ENCODE peak calls at places on chromosomes 16 and 17, in four cellular contexts. One of them, this sample, is unnamed.
A peak's percentile ranks its signal among the peaks of the same experiment; 100 is the strongest.

GRCh38 chr17:30605523-30605922 is 128.3 kb downstream of the GOSR1 start:
- DNase-seq in IMR-90: no peak
- DNase-seq in A549: no peak
- DNase-seq in stomach: no peak
- DNase-seq in this sample: no peak

GRCh38 chr17:74446551-74447500 is 14.9 kb downstream of the GPRC5C start:
- DNase-seq in IMR-90: no peak
- DNase-seq in A549: no peak
- DNase-seq in stomach: peak; percentile 87
- DNase-seq in this sample: no peak

GRCh38 chr16:68259421-68259820 is 4.9 kb upstream of the SLC7A6 start:
- DNase-seq in stomach: no peak
- DNase-seq in IMR-90: peak; percentile 13
- DNase-seq in A549: no peak
- DNase-seq in this sample: no peak

GRCh38 chr17:4531988-4532736 is 23.0 kb downstream of the MYBBP1A start:
- DNase-seq in IMR-90: no peak
- DNase-seq in stomach: no peak
- DNase-seq in A549: no peak
- DNase-seq in this sample: no peak

GRCh38 chr17:42774066-42774750 is 959 bp downstream of the VPS25 start:
- DNase-seq in stomach: no peak
- DNase-seq in A549: no peak
- DNase-seq in IMR-90: peak; percentile 55
- DNase-seq in this sample: no peak

GRCh38 chr16:47475786-47476185 is 14.7 kb downstream of the PHKB start:
- DNase-seq in IMR-90: peak; percentile 49
- DNase-seq in A549: no peak
- DNase-seq in stomach: no peak
- DNase-seq in this sample: no peak

GRCh38 chr17:50458290-50458689 is 10.4 kb downstream of the CHAD start:
- DNase-seq in A549: no peak
- DNase-seq in stomach: no peak
- DNase-seq in IMR-90: no peak
- DNase-seq in this sample: no peak

GRCh38 chr17:32503251-32504165 is 16.7 kb downstream of the CDK5R1 start:
- DNase-seq in IMR-90: no peak
- DNase-seq in stomach: no peak
- DNase-seq in A549: no peak
- DNase-seq in this sample: peak; percentile 36

GRCh38 chr17:62869885-62870580 is 61.9 kb upstream of the MARCHF10 start:
- DNase-seq in A549: no peak
- DNase-seq in stomach: no peak
- DNase-seq in IMR-90: peak; percentile 88
- DNase-seq in this sample: no peak

GRCh38 chr17:62790554-62790953 is 17.6 kb downstream of the MARCHF10 start:
- DNase-seq in A549: no peak
- DNase-seq in IMR-90: peak; percentile 93
- DNase-seq in stomach: no peak
- DNase-seq in this sample: no peak

GRCh38 chr16:26963109-26963508 is 103.6 kb upstream of the C16orf82 start:
- DNase-seq in A549: no peak
- DNase-seq in IMR-90: peak; percentile 36
- DNase-seq in stomach: no peak
- DNase-seq in this sample: peak; percentile 10

GRCh38 chr16:3726021-3726687 is 8.8 kb upstream of the TRAP1 start:
- DNase-seq in IMR-90: no peak
- DNase-seq in A549: no peak
- DNase-seq in stomach: no peak
- DNase-seq in this sample: no peak
- TF ChIP-seq POLR2A in IMR-90: no peak
- TF ChIP-seq POLR2A in A549: no peak
- TF ChIP-seq POLR2A in stomach: no peak
- TF ChIP-seq POLR2A in this sample: no peak

GRCh38 chr17:39671651-39672521 is 3.6 kb downstream of the PNMT start:
- DNase-seq in A549: peak; percentile 82
- DNase-seq in stomach: peak; percentile 57
- DNase-seq in IMR-90: peak; percentile 27
- DNase-seq in this sample: peak; percentile 67
- TF ChIP-seq CTCF in A549: peak; percentile 65
- TF ChIP-seq CTCF in stomach: no peak
- TF ChIP-seq CTCF in IMR-90: peak; percentile 66
- TF ChIP-seq CTCF in this sample: peak; percentile 71

GRCh38 chr17:27157898-27158297 is 136.0 kb upstream of the WSB1 start:
- DNase-seq in A549: no peak
- DNase-seq in IMR-90: no peak
- DNase-seq in stomach: no peak
- DNase-seq in this sample: no peak
- H3K9me3 ChIP-seq in A549: no peaks in the 10 kb centered on the region
- H3K9me3 ChIP-seq in IMR-90: no peaks in the 10 kb centered on the region
- H3K9me3 ChIP-seq in stomach: no peaks in the 10 kb centered on the region
- H3K9me3 ChIP-seq in this sample: peaks cover 3% of the 10 kb centered on the region

DNA sequence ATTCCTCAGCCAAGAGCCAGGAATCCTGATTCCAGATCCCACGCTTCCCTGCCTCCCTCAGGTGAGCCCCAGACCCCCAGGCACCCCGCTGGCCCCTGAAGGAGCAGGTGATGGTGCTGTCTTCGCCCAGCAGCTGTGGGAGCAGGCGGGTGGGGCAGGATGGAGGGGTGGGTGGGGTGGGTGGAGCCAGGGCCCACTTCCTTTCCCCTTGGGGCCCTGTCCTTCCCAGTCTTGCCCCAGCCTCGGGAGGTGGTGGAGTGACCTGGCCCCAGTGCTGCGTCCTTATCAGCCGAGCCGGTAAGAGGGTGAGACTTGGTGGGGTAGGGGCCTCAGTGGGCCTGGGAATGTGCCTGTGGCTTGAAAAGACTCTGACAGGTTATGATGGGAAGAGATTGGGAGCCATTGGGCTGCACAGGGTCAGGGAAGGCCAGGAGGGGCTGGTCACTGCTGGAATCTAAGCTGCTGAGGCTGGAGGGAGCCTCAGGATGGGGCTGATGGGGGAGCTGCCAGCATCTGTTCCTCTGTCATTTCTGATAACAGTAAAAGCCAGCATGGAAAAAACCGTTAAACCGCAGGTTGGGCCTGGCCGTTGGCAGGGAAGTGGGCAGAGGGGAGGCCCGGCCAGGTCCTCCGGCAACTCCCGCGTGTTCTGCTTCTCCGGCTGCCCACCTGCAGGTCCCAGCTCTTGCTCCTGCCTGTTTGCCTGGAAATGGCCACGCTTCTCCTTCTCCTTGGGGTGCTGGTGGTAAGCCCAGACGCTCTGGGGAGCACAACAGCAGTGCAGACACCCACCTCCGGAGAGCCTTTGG is at the start of gene SPN:
- DNase-seq in stomach: no peak
- DNase-seq in IMR-90: no peak
- DNase-seq in A549: no peak
- DNase-seq in this sample: peak; percentile 33
- TF ChIP-seq POLR2A in stomach: no peak
- TF ChIP-seq POLR2A in IMR-90: no peak
- TF ChIP-seq POLR2A in A549: no peak
- TF ChIP-seq POLR2A in this sample: no peak

GRCh38 chr17:72494576-72494975 is 373.8 kb downstream of the SOX9 start:
- DNase-seq in IMR-90: no peak
- DNase-seq in stomach: no peak
- DNase-seq in A549: no peak
- DNase-seq in this sample: no peak
- TF ChIP-seq CTCF in IMR-90: no peak
- TF ChIP-seq CTCF in stomach: no peak
- TF ChIP-seq CTCF in A549: no peak
- TF ChIP-seq CTCF in this sample: no peak

GRCh38 chr16:79728048-79728922 is 127.7 kb upstream of the MAF start:
- DNase-seq in stomach: no peak
- DNase-seq in A549: no peak
- DNase-seq in IMR-90: no peak
- DNase-seq in this sample: no peak

GRCh38 chr16:79726902-79727301 is 126.4 kb upstream of the MAF start:
- DNase-seq in stomach: no peak
- DNase-seq in IMR-90: no peak
- DNase-seq in A549: no peak
- DNase-seq in this sample: no peak

GRCh38 chr16:79728923-79729240 is 128.3 kb upstream of the MAF start:
- DNase-seq in A549: no peak
- DNase-seq in stomach: no peak
- DNase-seq in IMR-90: no peak
- DNase-seq in this sample: no peak

GRCh38 chr16:79721186-79721745 is 120.7 kb upstream of the MAF start:
- DNase-seq in stomach: no peak
- DNase-seq in A549: no peak
- DNase-seq in IMR-90: no peak
- DNase-seq in this sample: peak; percentile 45

DNA sequence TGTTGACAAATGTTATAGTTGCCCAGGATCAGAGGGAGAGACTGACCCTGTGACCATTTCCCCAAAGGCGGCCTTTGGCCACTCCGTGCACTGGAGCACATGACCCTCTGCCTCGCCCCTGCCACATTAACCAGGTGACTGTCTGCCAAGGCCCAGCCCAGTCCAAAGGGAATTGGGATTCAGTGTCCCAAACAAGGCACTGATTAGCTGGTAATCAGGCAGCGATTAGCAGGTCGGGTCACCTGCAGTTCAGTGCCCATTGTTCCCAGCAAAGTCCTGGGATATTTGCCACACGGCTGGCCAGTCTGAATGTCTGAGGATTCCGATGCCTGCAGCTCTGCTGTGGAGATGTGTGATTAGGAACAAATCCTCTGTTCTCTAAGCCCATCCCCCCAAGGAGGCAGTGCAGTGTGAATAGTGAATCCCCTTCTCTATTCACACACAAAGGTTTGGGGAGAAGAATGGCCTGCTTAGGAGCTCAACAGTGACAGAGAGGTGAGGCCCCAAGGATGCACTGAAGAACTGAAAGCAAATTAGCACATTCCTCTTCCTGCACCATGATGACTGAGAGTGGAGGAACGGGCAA is 123.1 kb upstream of the MAF start:
- DNase-seq in stomach: peak; percentile 82
- DNase-seq in IMR-90: no peak
- DNase-seq in A549: no peak
- DNase-seq in this sample: peak; percentile 33
- H3K9me3 ChIP-seq in stomach: no peaks in the 10 kb centered on the region
- H3K9me3 ChIP-seq in IMR-90: peaks cover 13% of the 10 kb centered on the region
- H3K9me3 ChIP-seq in A549: no peaks in the 10 kb centered on the region
- H3K9me3 ChIP-seq in this sample: no peaks in the 10 kb centered on the region

GRCh38 chr17:64591944-64592343 is 70.2 kb downstream of the SMURF2 start:
- DNase-seq in IMR-90: no peak
- DNase-seq in stomach: no peak
- DNase-seq in A549: no peak
- DNase-seq in this sample: no peak
- TF ChIP-seq POLR2A in IMR-90: no peak
- TF ChIP-seq POLR2A in stomach: no peak
- TF ChIP-seq POLR2A in A549: no peak
- TF ChIP-seq POLR2A in this sample: no peak

GRCh38 chr17:78276098-78276497 is 44.7 kb downstream of the TMEM235 start:
- DNase-seq in stomach: no peak
- DNase-seq in A549: no peak
- DNase-seq in IMR-90: no peak
- DNase-seq in this sample: no peak
- TF ChIP-seq CTCF in stomach: no peak
- TF ChIP-seq CTCF in A549: no peak
- TF ChIP-seq CTCF in IMR-90: no peak
- TF ChIP-seq CTCF in this sample: no peak

GRCh38 chr17:22599322-22599721 is 907.0 kb downstream of the KCNJ18 start:
- DNase-seq in A549: no peak
- DNase-seq in stomach: no peak
- DNase-seq in IMR-90: no peak
- DNase-seq in this sample: no peak
- H3K9me3 ChIP-seq in A549: no peaks in the 10 kb centered on the region
- H3K9me3 ChIP-seq in stomach: no peaks in the 10 kb centered on the region
- H3K9me3 ChIP-seq in IMR-90: no peaks in the 10 kb centered on the region
- H3K9me3 ChIP-seq in this sample: no peaks in the 10 kb centered on the region